ENCODE peak calls at places on chromosomes 11 and 22, in five cellular contexts. L is HCT116, X is heart left ventricle, C is transverse colon, J is body of pancreas. I is an unnamed sample. For H3K36me3, the result is how much of the 10 kb centered on the place peaks cover.

GRCh38 chr11:120064341-120064740 is 73.6 kb downstream of the TRIM29 start:
- DNase-seq in L (no peak), C (no peak), X (no peak), J (no peak), I (no peak)

GRCh38 chr11:7621090-7621489 is 52.2 kb downstream of the CYB5R2 start:
- DNase-seq in J (no peak), L (no peak), C (no peak), X (no peak), I (no peak)

GRCh38 chr22:38949889-38950405 is 7.5 kb upstream of the APOBEC3A start:
- DNase-seq in X (no peak), J (peak), L (no peak), C (no peak), I (no peak)

GRCh38 chr11:37552284-37552683 is 954.2 kb upstream of the RAG2 start:
- DNase-seq in X (no peak), C (no peak), L (no peak), J (no peak), I (no peak)

GRCh38 chr11:102757823-102758549 is 22.4 kb downstream of the MMP10 start:
- DNase-seq in X (no peak), J (no peak), C (no peak), L (no peak), I (no peak)

GRCh38 chr11:7904910-7905309 is 26.2 kb downstream of the OR10A6 start:
- DNase-seq in C (no peak), X (no peak), J (no peak), L (no peak), I (no peak)

GRCh38 chr11:35158371-35159081 is 19.6 kb downstream of the CD44 start:
- DNase-seq in L (no peak), X (no peak), J (peak), C (peak), I (peak)

GRCh38 chr11:32893947-32894827 is 1.6 kb downstream of the QSER1 start:
- DNase-seq in L (peak), C (peak), X (no peak), J (peak), I (peak)

GRCh38 chr22:30712094-30712493 is 17.4 kb downstream of the OSBP2 start:
- DNase-seq in X (no peak), C (no peak), J (no peak), L (no peak), I (no peak)

GRCh38 chr11:68690671-68691401 is 6.5 kb downstream of the GAL start:
- DNase-seq in C (no peak), X (no peak), J (no peak), L (no peak), I (no peak)

GRCh38 chr11:64406221-64406946 is 47.4 kb downstream of the RPS6KA4 start:
- DNase-seq in L (no peak), J (no peak), C (no peak), X (peak), I (peak)

GRCh38 chr22:46071451-46072029 is 78.8 kb upstream of the PPARA start:
- DNase-seq in L (peak), J (peak), C (peak), X (peak), I (peak)

GRCh38 chr11:11843233-11843632 is 1.5 kb downstream of the USP47 start:
- DNase-seq in C (no peak), J (no peak), X (no peak), L (no peak), I (no peak)

GRCh38 chr11:74926304-74927030 is 22.4 kb downstream of the XRRA1 start:
- DNase-seq in L (no peak), J (no peak), X (no peak), C (no peak), I (no peak)

GRCh38 chr22:38426628-38427027 is 28.4 kb downstream of the KCNJ4 start:
- DNase-seq in J (no peak), X (no peak), L (no peak), C (no peak), I (no peak)

GRCh38 chr22:30327864-30328345 is 1.2 kb upstream of the TBC1D10A start:
- DNase-seq in L (peak), C (no peak), J (peak), X (no peak), I (no peak)

GRCh38 chr11:33371049-33371448 is 113.9 kb downstream of the HIPK3 start:
- DNase-seq in C (no peak), J (no peak), X (no peak), L (no peak), I (no peak)

GRCh38 chr11:19673924-19674390 is 38.7 kb upstream of the NAV2 start:
- DNase-seq in X (peak), C (peak), L (no peak), J (peak), I (peak)

GRCh38 chr22:46062971-46063631 is 86.1 kb upstream of the WNT7B start:
- DNase-seq in L (no peak), X (no peak), J (peak), C (peak), I (peak)

GRCh38 chr11:60917267-60917666 is 3.3 kb downstream of the TMEM109 start:
- DNase-seq in J (no peak), X (no peak), C (no peak), L (no peak), I (no peak)

GRCh38 chr11:60914620-60915249 is 777 bp downstream of the TMEM109 start:
- DNase-seq in X (no peak), C (peak), L (no peak), J (peak), I (peak)

GRCh38 chr11:60916669-60917206 is 2.8 kb downstream of the TMEM109 start:
- DNase-seq in L (no peak), X (no peak), C (no peak), J (no peak), I (no peak)

GRCh38 chr11:60913793-60914619 is at the start of gene TMEM109:
- DNase-seq in X (peak), J (peak), L (peak), C (peak), I (peak)

GRCh38 chr11:60915250-60915914 is 1.4 kb downstream of the TMEM109 start:
- DNase-seq in J (peak), L (peak), X (no peak), C (peak), I (peak)
- TF ChIP-seq POLR2A in J (no peak), L (no peak), X (no peak), C (no peak), I (no peak)

GRCh38 chr22:19218541-19219233 is 40.2 kb upstream of the SLC25A1 start:
- DNase-seq in L (no peak), C (no peak), J (no peak), X (no peak), I (no peak)
- H3K36me3 ChIP-seq in L (under half), C (under half), J (under half), X (half or more), I (under half)

GRCh38 chr11:62567018-62567633 is 6.6 kb downstream of the EEF1G start:
- DNase-seq in C (no peak), X (no peak), L (no peak), J (no peak), I (no peak)
- TF ChIP-seq POLR2A in C (no peak), X (no peak), L (no peak), J (no peak), I (no peak)

DNA sequence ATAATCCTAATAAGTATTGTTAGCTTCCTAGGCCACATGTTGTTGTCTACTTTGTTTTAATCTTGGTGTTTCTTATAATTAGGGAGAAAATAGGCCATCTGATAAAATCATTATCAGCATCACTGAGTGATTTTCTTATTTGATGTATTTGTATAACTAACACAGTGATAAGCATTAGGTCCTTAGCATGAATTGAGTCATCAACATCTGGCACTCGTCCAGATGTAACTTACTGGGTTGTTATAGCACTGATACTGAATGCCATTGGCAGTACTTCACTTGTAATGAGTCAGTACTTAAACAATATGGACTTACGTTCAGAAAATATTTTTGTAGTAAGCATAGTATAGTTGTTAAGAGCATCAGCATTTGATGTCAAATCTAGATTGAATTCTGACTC is 16.2 kb downstream of the API5 start:
- DNase-seq in L (no peak), C (no peak), J (peak), X (no peak), I (no peak)
- H3K36me3 ChIP-seq in L (half or more), C (under half), J (half or more), X (half or more), I (under half)

GRCh38 chr11:786235-787083 is 3.4 kb downstream of the CEND1 start:
- DNase-seq in X (no peak), J (no peak), L (no peak), C (no peak), I (peak)
- TF ChIP-seq POLR2A in X (no peak), J (no peak), L (no peak), C (no peak), I (no peak)

DNA sequence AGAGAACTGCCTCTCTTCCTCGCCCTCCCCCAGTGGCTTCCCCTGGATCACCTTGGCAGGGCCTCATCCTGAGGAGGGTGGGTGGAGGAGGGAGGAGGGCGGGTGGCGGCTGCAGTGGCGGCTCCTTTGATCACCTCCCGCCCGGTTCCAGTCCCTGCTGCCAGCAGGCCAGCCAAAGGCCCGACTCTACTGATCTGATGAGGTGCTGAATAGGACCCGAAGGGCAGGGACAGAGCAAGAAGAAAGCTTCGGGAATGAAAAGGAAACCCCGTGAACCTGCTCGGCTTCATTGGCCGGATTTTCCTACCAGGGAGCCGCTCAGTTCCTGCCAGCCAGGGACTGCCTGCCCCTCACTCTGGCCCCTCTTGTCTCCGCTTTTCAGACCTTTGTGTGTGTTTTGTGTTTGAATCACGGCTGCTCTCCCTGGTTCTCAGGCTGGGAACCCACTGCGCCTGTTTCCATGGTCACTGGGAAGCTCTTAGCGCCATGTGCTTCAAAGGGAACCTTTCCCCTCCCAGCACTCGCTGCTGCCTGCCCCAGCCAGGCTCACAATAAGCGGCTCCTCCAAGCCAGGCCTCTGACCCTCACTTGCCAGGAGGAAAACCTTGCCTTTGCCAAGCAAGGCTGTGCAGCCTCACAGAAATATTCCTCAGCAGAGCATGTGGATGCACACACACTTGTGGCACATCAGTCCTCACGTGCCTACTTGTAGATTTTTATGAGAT is 56.8 kb downstream of the C22orf31 start:
- DNase-seq in L (peak), X (no peak), C (peak), J (peak), I (peak)
- H3K36me3 ChIP-seq in L (under half), X (under half), C (under half), J (under half), I (under half)

GRCh38 chr11:27700351-27701261 is at the start of gene BDNF:
- DNase-seq in L (no peak), J (no peak), X (no peak), C (peak), I (peak)
- TF ChIP-seq POLR2A in L (peak), J (no peak), X (peak), C (no peak), I (no peak)